ENCODE peak calls at places on chromosomes 6 and 20, in six cellular contexts. B, Y, Q, R, N and D are unnamed samples.

GRCh38 chr6:169965239-169965638 is 213.8 kb downstream of the ERMARD start:
- DNase-seq in Y (no peak), B (no peak), Q (no peak), R (no peak), N (no peak), D (no peak)

GRCh38 chr6:133835901-133836300 is 53.0 kb upstream of the TCF21 start:
- DNase-seq in R (no peak), Q (no peak), Y (no peak), B (no peak), N (no peak), D (no peak)

GRCh38 chr6:166911248-166911677 is 45.1 kb downstream of the RNASET2 start:
- DNase-seq in Y (no peak), Q (no peak), B (no peak), R (no peak), N (no peak), D (no peak)

GRCh38 chr6:87881342-87881895 is 166.2 kb upstream of the SPACA1 start:
- DNase-seq in N (no peak), R (no peak), B (no peak), Q (no peak), Y (no peak), D (no peak)

GRCh38 chr6:132399376-132400074 is 1.8 kb downstream of the MOXD1 start:
- DNase-seq in Y (no peak), B (no peak), Q (no peak), N (no peak), R (no peak), D (no peak)

GRCh38 chr6:42402184-42402583 is 49.5 kb downstream of the TRERF1 start:
- DNase-seq in B (no peak), Y (peak; percentile 58), Q (no peak), N (no peak), R (no peak), D (no peak)

GRCh38 chr6:150573041-150573681 is 26.5 kb upstream of the PLEKHG1 start:
- DNase-seq in B (no peak), Y (no peak), R (no peak), Q (no peak), N (no peak), D (no peak)

GRCh38 chr20:35776513-35777101 is 4.8 kb downstream of the PHF20 start:
- DNase-seq in R (no peak), B (peak; percentile 62), Q (no peak), N (peak; percentile 77), Y (no peak), D (peak; percentile 69)

GRCh38 chr6:9455794-9456193 is 959.1 kb downstream of the TFAP2A start:
- DNase-seq in Q (no peak), B (no peak), N (no peak), R (no peak), Y (no peak), D (no peak)

GRCh38 chr6:87151786-87152527 is 3.4 kb upstream of the ZNF292 start:
- DNase-seq in N (peak; percentile 69), Y (no peak), B (peak; percentile 58), R (peak; percentile 74), Q (no peak), D (peak; percentile 53)

GRCh38 chr6:142542704-142543233 is 241.0 kb downstream of the ADGRG6 start:
- DNase-seq in N (peak; percentile 43), Q (no peak), Y (peak; percentile 36), B (no peak), R (peak; percentile 64), D (peak; percentile 20)

GRCh38 chr6:150050846-150051245 is 18.1 kb downstream of the ULBP3 start:
- DNase-seq in N (no peak), Q (no peak), R (no peak), B (no peak), Y (no peak), D (no peak)

GRCh38 chr20:20317195-20318113 is 50.5 kb upstream of the INSM1 start:
- DNase-seq in B (no peak), N (no peak), Y (no peak), R (no peak), Q (no peak), D (no peak)

GRCh38 chr6:157323114-157323923 is at the start of gene TMEM242:
- DNase-seq in B (peak; percentile 92), R (peak; percentile 95), Q (peak; percentile 89), N (peak; percentile 93), Y (peak; percentile 92), D (peak; percentile 94)

GRCh38 chr6:165231581-165232276 is 77.7 kb downstream of the C6orf118 start:
- DNase-seq in Q (no peak), B (no peak), R (no peak), Y (peak; percentile 6), N (no peak), D (no peak)

GRCh38 chr6:70221025-70221714 is 81.7 kb downstream of the COL9A1 start:
- DNase-seq in B (no peak), N (no peak), Q (peak; percentile 12), Y (no peak), R (no peak), D (peak; percentile 35)

GRCh38 chr20:14498809-14499208 is 161.4 kb upstream of the FLRT3 start:
- DNase-seq in Y (no peak), B (no peak), Q (no peak), N (no peak), R (no peak), D (no peak)

GRCh38 chr6:12301009-12301408 is 10.8 kb downstream of the EDN1 start:
- DNase-seq in N (no peak), R (no peak), B (no peak), Y (no peak), Q (no peak), D (no peak)

GRCh38 chr6:71349395-71349794 is 60.8 kb downstream of the OGFRL1 start:
- DNase-seq in B (no peak), Y (peak; percentile 16), R (no peak), N (no peak), Q (peak; percentile 2), D (no peak)

GRCh38 chr20:46895906-46896242 is 1.2 kb downstream of the EYA2 start:
- DNase-seq in Q (no peak), R (no peak), Y (no peak), N (no peak), B (no peak), D (no peak)

GRCh38 chr6:12291785-12292604 is 1.8 kb downstream of the EDN1 start:
- DNase-seq in B (no peak), Q (peak; percentile 73), Y (no peak), N (peak; percentile 58), R (no peak), D (peak; percentile 41)

GRCh38 chr6:156862711-156863110 is 85.5 kb downstream of the ARID1B start:
- DNase-seq in N (no peak), Y (no peak), R (no peak), B (no peak), Q (no peak), D (no peak)

GRCh38 chr6:10347561-10348327 is 67.1 kb downstream of the TFAP2A start:
- DNase-seq in Y (peak; percentile 8), Q (no peak), N (no peak), B (no peak), R (no peak), D (no peak)

GRCh38 chr20:21100590-21101452 is 5.3 kb downstream of the LINC00237 start:
- DNase-seq in B (no peak), Y (no peak), R (no peak), N (no peak), Q (no peak), D (no peak)

GRCh38 chr20:20859510-20859909 is 147.1 kb upstream of the RALGAPA2 start:
- DNase-seq in Q (no peak), B (no peak), N (no peak), R (no peak), Y (no peak), D (no peak)

GRCh38 chr6:90178294-90178678 is 118.4 kb downstream of the BACH2 start:
- DNase-seq in R (no peak), N (no peak), B (no peak), Y (no peak), Q (no peak), D (no peak)

GRCh38 chr20:61718361-61718760 is 347.3 kb downstream of the TAF4 start:
- DNase-seq in R (no peak), N (no peak), Q (no peak), Y (no peak), B (no peak), D (no peak)

GRCh38 chr6:54981647-54982046 is 135.1 kb downstream of the FAM83B start:
- DNase-seq in B (no peak), N (no peak), Q (no peak), R (no peak), Y (no peak), D (no peak)

GRCh38 chr6:49866485-49866943 is at the start of gene CRISP1:
- DNase-seq in N (no peak), R (no peak), Q (no peak), Y (no peak), B (no peak), D (no peak)

GRCh38 chr6:159100011-159100788 is 55.4 kb upstream of the TAGAP start:
- DNase-seq in Y (no peak), N (no peak), B (no peak), R (no peak), Q (no peak), D (no peak)
- H3K4me1 ChIP-seq in Y (no peaks in the 10 kb centered on the region), N (peaks cover 16% of the 10 kb centered on the region), B (peaks cover 8% of the 10 kb centered on the region), R (no peaks in the 10 kb centered on the region), Q (peaks cover 8% of the 10 kb centered on the region), D (peaks cover 7% of the 10 kb centered on the region)

GRCh38 chr20:25302596-25302995 is 54.7 kb downstream of the PYGB start:
- DNase-seq in Y (no peak), Q (no peak), R (no peak), B (no peak), N (no peak), D (no peak)
- TF ChIP-seq POLR2A in Y (no peak), Q (no peak), R (no peak), B (no peak), N (no peak), D (no peak)

DNA sequence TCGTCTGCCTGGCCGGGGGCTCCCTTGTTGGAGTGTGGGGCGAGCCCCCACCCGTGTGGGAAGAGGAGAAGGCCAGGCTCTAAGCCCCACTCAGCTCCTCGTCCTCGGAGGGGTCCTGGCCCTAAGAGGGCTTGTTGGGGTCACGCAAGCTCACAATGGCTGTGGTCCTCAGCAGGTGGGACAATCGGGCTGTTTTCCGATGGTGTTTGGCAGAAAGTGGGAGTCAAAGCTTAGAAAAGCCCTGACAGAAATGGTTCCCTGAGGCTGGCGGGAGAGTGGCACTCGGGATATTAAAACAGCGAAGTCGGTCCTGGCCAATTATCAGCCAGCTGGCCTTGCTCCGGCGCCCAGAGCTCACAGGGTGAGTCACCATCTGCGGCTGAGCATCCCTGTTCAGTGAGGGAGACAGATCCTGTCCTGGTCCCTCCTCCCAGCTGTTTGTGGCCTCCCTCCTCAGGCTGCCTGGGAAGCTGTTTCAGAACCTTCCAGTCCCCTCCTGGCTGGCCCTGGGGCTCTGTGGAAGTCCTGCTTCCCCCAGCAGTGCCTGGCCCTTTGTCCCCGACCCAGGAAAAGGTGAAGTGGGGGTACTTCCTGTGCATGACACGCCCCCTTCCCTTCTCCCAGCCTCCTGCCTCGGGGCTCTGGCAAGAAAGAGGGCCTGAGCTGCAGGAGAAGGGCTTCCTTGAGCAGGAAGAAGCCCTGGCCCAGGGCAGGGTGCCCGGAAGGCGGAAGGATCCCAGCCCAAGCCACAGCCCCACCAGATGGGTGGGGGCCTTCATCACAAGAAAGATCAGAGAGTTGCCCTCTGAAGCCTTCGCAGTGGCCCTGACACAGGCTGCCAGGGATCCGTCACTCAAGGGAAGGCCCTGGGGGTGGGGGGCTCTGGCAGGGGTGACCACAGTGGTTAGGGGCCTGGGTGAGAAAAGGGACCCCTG is 53.6 kb upstream of the BHLHE23 start:
- DNase-seq in Q (no peak), B (peak; percentile 46), N (no peak), R (no peak), Y (no peak), D (no peak)
- H3K4me3 ChIP-seq in Q (no peak overlapping the region), B (no peak overlapping the region), N (no peak overlapping the region), R (no peak overlapping the region), Y (no peak overlapping the region), D (no peak overlapping the region)

GRCh38 chr6:116402108-116402507 is 31.4 kb downstream of the DSE start:
- DNase-seq in N (no peak), Y (no peak), R (no peak), Q (no peak), B (no peak), D (no peak)
- H3K4me1 ChIP-seq in N (peaks cover 31% of the 10 kb centered on the region), Y (peaks cover 15% of the 10 kb centered on the region), R (peaks cover 22% of the 10 kb centered on the region), Q (peaks cover 8% of the 10 kb centered on the region), B (no peaks in the 10 kb centered on the region), D (no peaks in the 10 kb centered on the region)